ENCODE peak calls at places on chromosome 15, in four cellular contexts. C is heart left ventricle, Z is WERI-Rb-1, A is Calu3. S is an unnamed sample.

GRCh38 chr15:94582368-94582767 is 351.0 kb downstream of the MCTP2 start:
- DNase-seq in Z (no peak), C (no peak), A (peak; percentile 13), S (peak; percentile 4)

GRCh38 chr15:39287322-39288195 is 293.3 kb upstream of the THBS1 start:
- DNase-seq in Z (no peak), C (no peak), A (no peak), S (no peak)

GRCh38 chr15:29050870-29051269 is 165.1 kb downstream of the APBA2 start:
- DNase-seq in C (no peak), Z (no peak), A (no peak), S (no peak)

GRCh38 chr15:96303503-96304054 is 26.9 kb upstream of the NR2F2 start:
- DNase-seq in Z (no peak), C (no peak), A (no peak), S (no peak)

GRCh38 chr15:93124126-93124525 is 35.1 kb upstream of the RGMA start:
- DNase-seq in A (no peak), Z (no peak), C (no peak), S (no peak)

GRCh38 chr15:56913670-56914069 is 4.8 kb upstream of the TCF12 start:
- DNase-seq in Z (no peak), C (no peak), A (no peak), S (no peak)

GRCh38 chr15:78978601-78979179 is 33.8 kb upstream of the CTSH start:
- DNase-seq in Z (no peak), C (no peak), A (no peak), S (no peak)

GRCh38 chr15:98842192-98842972 is 165.2 kb downstream of the PGPEP1L start:
- DNase-seq in A (no peak), Z (no peak), C (no peak), S (no peak)

GRCh38 chr15:99973351-99973750 is 240.1 kb upstream of the LYSMD4 start:
- DNase-seq in Z (no peak), C (no peak), A (no peak), S (no peak)

GRCh38 chr15:51687565-51687964 is 6.3 kb downstream of the SCG3 start:
- DNase-seq in C (no peak), A (no peak), Z (no peak), S (no peak)

GRCh38 chr15:51692154-51692553 is 10.9 kb downstream of the SCG3 start:
- DNase-seq in Z (no peak), C (no peak), A (no peak), S (no peak)

GRCh38 chr15:51688863-51689262 is 7.6 kb downstream of the SCG3 start:
- DNase-seq in A (no peak), C (no peak), Z (no peak), S (no peak)
- TF ChIP-seq CTCF in A (no peak), C (no peak), Z (no peak), S (no peak)

DNA sequence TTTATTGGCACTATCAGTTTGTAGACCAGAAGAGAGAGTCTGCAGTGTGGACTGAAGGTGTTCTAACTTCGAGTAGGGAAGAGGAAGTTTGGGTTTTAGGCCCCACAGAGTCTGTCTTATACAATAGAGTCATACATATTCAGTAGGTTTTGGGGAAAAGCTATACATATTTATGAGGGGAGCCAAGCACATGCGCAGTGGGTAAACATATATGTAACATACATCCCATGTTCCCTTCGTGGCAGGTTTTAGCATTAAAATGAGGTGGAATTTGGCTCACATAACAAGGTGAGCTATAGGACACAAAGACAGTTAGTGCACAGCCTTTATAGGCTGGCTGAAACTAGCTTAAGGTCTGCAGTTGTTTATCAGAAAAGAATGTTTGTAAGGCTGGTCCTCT is 4.9 kb downstream of the GALK2 start:
- DNase-seq in Z (no peak), A (no peak), C (no peak), S (no peak)
- TF ChIP-seq CTCF in Z (no peak), A (no peak), C (no peak), S (no peak)

GRCh38 chr15:66995257-66995656 is 70.1 kb upstream of the SMAD3 start:
- DNase-seq in Z (no peak), C (no peak), A (no peak), S (no peak)
- TF ChIP-seq CTCF in Z (no peak), C (no peak), A (no peak), S (no peak)

DNA sequence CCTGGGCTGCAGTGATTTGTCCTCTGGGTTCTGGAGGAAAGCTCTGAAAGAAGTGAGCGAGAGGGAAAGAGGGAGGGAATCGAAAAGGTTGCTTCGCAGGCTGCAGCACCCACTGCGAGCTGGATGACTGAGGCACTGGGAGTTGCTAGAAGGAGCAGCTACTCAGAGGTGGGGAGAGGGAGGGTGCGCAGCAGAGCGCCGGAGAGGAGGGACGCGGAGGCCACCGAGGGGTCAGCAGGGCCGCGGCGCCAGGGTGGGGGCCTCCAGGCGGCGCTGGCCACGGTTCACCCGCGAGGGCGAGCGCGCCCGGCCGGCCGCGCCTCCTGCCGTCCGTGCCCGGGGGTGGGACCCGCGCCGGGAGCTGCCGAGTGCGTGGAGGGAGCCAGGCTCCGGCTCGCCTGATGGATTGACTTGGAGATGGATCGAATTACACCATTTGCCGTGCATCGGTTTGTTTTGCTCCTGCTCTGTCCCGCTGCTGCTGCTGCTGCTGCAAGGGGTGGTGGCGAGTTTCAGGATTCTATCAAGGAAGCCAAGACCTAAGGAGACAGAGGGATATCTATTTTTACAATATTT is at the start of gene SEMA6D:
- DNase-seq in C (peak; percentile 77), A (peak; percentile 21), Z (peak; percentile 91), S (peak; percentile 57)
- TF ChIP-seq CTCF in C (peak; percentile 54), A (no peak), Z (peak; percentile 39), S (peak; percentile 22)

DNA sequence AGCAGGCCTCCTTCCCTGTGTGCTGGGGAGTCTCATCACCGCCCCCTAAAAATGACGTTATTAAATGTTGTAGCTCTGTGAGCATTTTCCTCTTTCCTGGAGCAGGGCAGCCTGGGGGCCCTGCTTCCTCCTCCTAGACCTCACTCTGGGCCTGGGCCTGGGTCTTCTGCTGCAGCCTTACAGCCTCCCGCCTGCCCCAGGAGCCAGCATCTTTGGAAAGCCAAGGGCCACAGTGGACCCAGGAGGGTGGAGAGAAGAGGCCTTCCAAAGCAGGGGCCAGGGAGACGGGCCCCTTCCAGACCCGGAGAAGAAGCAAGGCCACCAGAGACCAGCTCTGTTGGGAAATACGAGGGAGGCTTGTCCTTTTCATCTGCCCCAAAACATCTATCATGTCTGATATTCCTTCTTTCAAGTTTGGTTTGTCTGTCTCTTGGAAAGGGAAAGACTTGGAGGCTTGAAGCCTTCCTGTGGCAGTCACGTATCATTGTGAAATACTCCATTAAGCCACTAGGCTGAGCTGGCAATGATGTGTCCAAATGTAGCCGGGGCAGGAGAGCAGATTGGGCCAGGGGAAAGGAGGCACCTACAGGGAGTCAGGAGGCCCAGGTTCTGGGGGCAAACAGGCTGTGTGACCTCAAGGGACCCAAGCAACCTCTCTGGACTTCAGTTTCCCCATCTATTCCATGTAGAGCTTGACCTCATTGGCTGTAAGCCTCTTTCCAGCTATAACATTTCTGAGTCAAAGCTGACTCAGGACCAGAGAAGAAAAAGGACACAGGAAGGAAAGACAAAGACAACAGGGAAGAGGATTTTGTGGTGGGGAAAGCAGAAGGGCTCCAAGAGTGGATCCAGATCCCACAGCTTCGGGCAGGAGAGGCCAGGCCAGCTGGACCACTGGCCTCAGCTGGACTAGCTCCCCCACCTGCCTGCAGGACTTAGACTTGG is 31.1 kb downstream of the CYP11A1 start:
- DNase-seq in A (no peak), C (no peak), Z (no peak), S (no peak)
- TF ChIP-seq CTCF in A (no peak), C (no peak), Z (no peak), S (no peak)

GRCh38 chr15:63985221-63986184 is 60.8 kb downstream of the DAPK2 start:
- DNase-seq in C (peak; percentile 95), Z (no peak), A (no peak), S (no peak)

GRCh38 chr15:63982381-63982854 is 63.9 kb downstream of the DAPK2 start:
- DNase-seq in A (no peak), Z (no peak), C (no peak), S (no peak)

GRCh38 chr15:63981596-63982320 is 64.5 kb downstream of the DAPK2 start:
- DNase-seq in Z (no peak), A (no peak), C (no peak), S (no peak)

GRCh38 chr15:63984331-63984730 is 62.0 kb downstream of the DAPK2 start:
- DNase-seq in C (no peak), Z (no peak), A (no peak), S (no peak)

DNA sequence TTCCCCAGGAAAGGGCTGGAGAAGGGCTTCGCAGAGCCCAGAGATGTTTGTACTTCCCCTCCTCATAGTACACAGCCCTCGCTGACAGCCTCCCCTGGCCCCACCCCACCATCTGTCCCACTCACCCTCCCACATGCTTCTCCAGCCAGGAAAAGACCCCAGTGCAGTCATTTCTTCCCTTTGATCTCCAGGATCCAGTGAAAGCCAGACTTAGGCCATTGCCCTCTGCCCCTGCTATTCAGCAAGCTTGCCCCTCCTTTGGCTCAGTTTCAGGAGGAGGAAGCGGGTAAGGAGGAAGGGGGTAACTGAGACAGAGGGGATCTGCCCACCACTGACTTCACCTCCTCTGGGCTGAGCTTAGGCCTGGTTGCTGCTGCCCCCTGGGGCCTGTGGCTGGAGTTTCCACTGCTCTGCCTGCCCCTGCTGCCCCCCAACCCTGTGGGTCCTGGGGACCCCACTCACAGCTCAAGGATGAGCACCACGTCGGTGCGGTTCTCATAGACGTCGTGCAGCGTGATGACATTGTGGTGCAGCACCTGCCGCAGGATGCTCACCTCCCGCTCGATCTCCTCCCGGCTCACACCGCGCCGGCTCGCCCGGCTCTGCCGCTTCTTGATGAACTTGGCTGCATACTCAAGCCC is 63.1 kb downstream of the DAPK2 start:
- DNase-seq in Z (peak; percentile 84), C (no peak), A (no peak), S (peak; percentile 54)
- TF ChIP-seq CTCF in Z (peak; percentile 89), C (no peak), A (no peak), S (no peak)

GRCh38 chr15:90154861-90155626 is 46.1 kb upstream of the SEMA4B start:
- DNase-seq in Z (no peak), C (no peak), A (peak; percentile 24), S (no peak)
- TF ChIP-seq CTCF in Z (no peak), C (no peak), A (no peak), S (no peak)

GRCh38 chr15:65184305-65184943 is 718 bp downstream of the CLPX start:
- DNase-seq in A (peak; percentile 67), Z (peak; percentile 22), C (peak; percentile 59), S (peak; percentile 64)

GRCh38 chr15:65180167-65180566 is 5.0 kb downstream of the CLPX start:
- DNase-seq in A (no peak), Z (no peak), C (no peak), S (no peak)

GRCh38 chr15:65184944-65185717 is at the start of gene CLPX:
- DNase-seq in A (peak; percentile 92), C (peak; percentile 96), Z (peak; percentile 90), S (peak; percentile 95)

GRCh38 chr15:65182538-65182937 is 2.6 kb downstream of the CLPX start:
- DNase-seq in A (no peak), Z (no peak), C (no peak), S (peak; percentile 14)

DNA sequence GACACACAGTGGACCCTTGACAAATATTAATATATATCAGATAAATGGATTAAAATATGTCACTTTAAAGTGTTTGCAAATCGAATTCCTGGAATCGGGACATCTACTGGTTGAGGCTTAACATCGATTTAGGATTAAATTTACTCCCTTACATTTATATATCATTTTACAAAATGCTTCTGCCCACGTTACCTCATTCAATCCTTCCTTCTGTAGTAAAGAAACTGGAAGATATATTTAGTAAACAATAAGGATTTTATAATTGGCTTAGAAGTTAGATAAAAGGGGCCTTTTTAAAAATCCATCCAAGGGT is 1.3 kb downstream of the CLPX start:
- DNase-seq in Z (no peak), C (no peak), A (no peak), S (no peak)
- TF ChIP-seq CTCF in Z (no peak), C (no peak), A (no peak), S (no peak)

S was measured in GM13976.